ENCODE peak calls at places on chromosome 21, in nine cellular contexts. One of them, this sample, is unnamed.
A peak's percentile ranks its signal among the peaks of the same experiment; 100 is the strongest.

GRCh38 chr21:31604591-31605190 is 54.8 kb upstream of the SOD1 start:
- DNase-seq in amygdala: peak; percentile 29
- DNase-seq in uterus: peak; percentile 43
- DNase-seq in GM23248: peak; percentile 79
- DNase-seq in SHP77: peak; percentile 34
- DNase-seq in IMR-90: peak; percentile 54
- DNase-seq in AML-193: peak; percentile 27
- DNase-seq in cardiac fibroblast: peak; percentile 79
- DNase-seq in amniotic stem cell: peak; percentile 24
- DNase-seq in this sample: peak; percentile 85

GRCh38 chr21:45037986-45038385 is 36.4 kb upstream of the ADARB1 start:
- DNase-seq in amygdala: no peak
- DNase-seq in uterus: no peak
- DNase-seq in GM23248: no peak
- DNase-seq in SHP77: no peak
- DNase-seq in IMR-90: no peak
- DNase-seq in AML-193: no peak
- DNase-seq in cardiac fibroblast: no peak
- DNase-seq in amniotic stem cell: no peak
- DNase-seq in this sample: no peak

GRCh38 chr21:33403786-33404571 is 766 bp downstream of the IFNGR2 start:
- DNase-seq in amygdala: peak; percentile 50
- DNase-seq in uterus: peak; percentile 63
- DNase-seq in GM23248: peak; percentile 86
- DNase-seq in SHP77: peak; percentile 60
- DNase-seq in IMR-90: peak; percentile 49
- DNase-seq in AML-193: peak; percentile 18
- DNase-seq in cardiac fibroblast: peak; percentile 62
- DNase-seq in amniotic stem cell: no peak
- DNase-seq in this sample: peak; percentile 85

GRCh38 chr21:38171723-38172344 is 85.0 kb upstream of the KCNJ15 start:
- DNase-seq in amygdala: no peak
- DNase-seq in uterus: no peak
- DNase-seq in GM23248: peak; percentile 53
- DNase-seq in SHP77: no peak
- DNase-seq in IMR-90: peak; percentile 45
- DNase-seq in AML-193: no peak
- DNase-seq in cardiac fibroblast: peak; percentile 57
- DNase-seq in amniotic stem cell: no peak
- DNase-seq in this sample: peak; percentile 23

GRCh38 chr21:44013380-44014088 is 1.4 kb downstream of the TRAPPC10 start:
- DNase-seq in amygdala: no peak
- DNase-seq in uterus: no peak
- DNase-seq in GM23248: peak; percentile 58
- DNase-seq in SHP77: peak; percentile 5
- DNase-seq in IMR-90: peak; percentile 4
- DNase-seq in AML-193: peak; percentile 75
- DNase-seq in cardiac fibroblast: peak; percentile 11
- DNase-seq in amniotic stem cell: no peak
- DNase-seq in this sample: peak; percentile 57

GRCh38 chr21:44625756-44626155 is 1.1 kb upstream of the KRTAP10-9 start:
- DNase-seq in amygdala: no peak
- DNase-seq in uterus: no peak
- DNase-seq in GM23248: no peak
- DNase-seq in SHP77: no peak
- DNase-seq in IMR-90: no peak
- DNase-seq in AML-193: no peak
- DNase-seq in cardiac fibroblast: no peak
- DNase-seq in amniotic stem cell: no peak
- DNase-seq in this sample: no peak

GRCh38 chr21:45974073-45975016 is 7.2 kb upstream of the COL6A1 start:
- DNase-seq in amygdala: no peak
- DNase-seq in uterus: peak; percentile 71
- DNase-seq in GM23248: peak; percentile 84
- DNase-seq in SHP77: peak; percentile 31
- DNase-seq in IMR-90: peak; percentile 82
- DNase-seq in AML-193: no peak
- DNase-seq in cardiac fibroblast: peak; percentile 71
- DNase-seq in amniotic stem cell: no peak
- DNase-seq in this sample: peak; percentile 79

GRCh38 chr21:19034041-19034440 is 630.5 kb upstream of the TMPRSS15 start:
- DNase-seq in amygdala: no peak
- DNase-seq in uterus: no peak
- DNase-seq in GM23248: no peak
- DNase-seq in SHP77: no peak
- DNase-seq in IMR-90: no peak
- DNase-seq in AML-193: no peak
- DNase-seq in cardiac fibroblast: no peak
- DNase-seq in amniotic stem cell: no peak
- DNase-seq in this sample: no peak

GRCh38 chr21:41373253-41373652 is 11.4 kb downstream of the MX2 start:
- DNase-seq in amygdala: no peak
- DNase-seq in uterus: no peak
- DNase-seq in GM23248: no peak
- DNase-seq in SHP77: no peak
- DNase-seq in IMR-90: no peak
- DNase-seq in AML-193: no peak
- DNase-seq in cardiac fibroblast: no peak
- DNase-seq in amniotic stem cell: no peak
- DNase-seq in this sample: no peak

GRCh38 chr21:44052071-44052829 is 40.1 kb downstream of the TRAPPC10 start:
- DNase-seq in amygdala: no peak
- DNase-seq in uterus: no peak
- DNase-seq in GM23248: no peak
- DNase-seq in SHP77: no peak
- DNase-seq in IMR-90: peak; percentile 22
- DNase-seq in AML-193: no peak
- DNase-seq in cardiac fibroblast: no peak
- DNase-seq in amniotic stem cell: no peak
- DNase-seq in this sample: no peak

GRCh38 chr21:31557956-31558838 is 101.3 kb upstream of the SOD1 start:
- DNase-seq in amygdala: peak; percentile 61
- DNase-seq in uterus: peak; percentile 22
- DNase-seq in GM23248: peak; percentile 9
- DNase-seq in SHP77: no peak
- DNase-seq in IMR-90: no peak
- DNase-seq in AML-193: peak; percentile 3
- DNase-seq in cardiac fibroblast: peak; percentile 12
- DNase-seq in amniotic stem cell: no peak
- DNase-seq in this sample: peak; percentile 10

GRCh38 chr21:44279621-44280260 is 5.9 kb upstream of the AIRE start:
- DNase-seq in amygdala: no peak
- DNase-seq in uterus: no peak
- DNase-seq in GM23248: no peak
- DNase-seq in SHP77: peak; percentile 48
- DNase-seq in IMR-90: no peak
- DNase-seq in AML-193: no peak
- DNase-seq in cardiac fibroblast: no peak
- DNase-seq in amniotic stem cell: no peak
- DNase-seq in this sample: no peak

GRCh38 chr21:26683996-26684395 is 110.9 kb upstream of the CYYR1 start:
- DNase-seq in amygdala: no peak
- DNase-seq in uterus: no peak
- DNase-seq in GM23248: no peak
- DNase-seq in SHP77: no peak
- DNase-seq in IMR-90: no peak
- DNase-seq in AML-193: no peak
- DNase-seq in cardiac fibroblast: no peak
- DNase-seq in amniotic stem cell: no peak
- DNase-seq in this sample: no peak

GRCh38 chr21:35511298-35512162 is 462.4 kb upstream of the RUNX1 start:
- DNase-seq in amygdala: no peak
- DNase-seq in uterus: no peak
- DNase-seq in GM23248: peak; percentile 71
- DNase-seq in SHP77: no peak
- DNase-seq in IMR-90: peak; percentile 25
- DNase-seq in AML-193: no peak
- DNase-seq in cardiac fibroblast: peak; percentile 35
- DNase-seq in amniotic stem cell: no peak
- DNase-seq in this sample: peak; percentile 63

GRCh38 chr21:28928578-28929124 is 64.0 kb downstream of the LTN1 start:
- DNase-seq in amygdala: no peak
- DNase-seq in uterus: no peak
- DNase-seq in GM23248: no peak
- DNase-seq in SHP77: no peak
- DNase-seq in IMR-90: no peak
- DNase-seq in AML-193: no peak
- DNase-seq in cardiac fibroblast: peak; percentile 11
- DNase-seq in amniotic stem cell: no peak
- DNase-seq in this sample: no peak

GRCh38 chr21:46661211-46661625 is 25.7 kb downstream of the PRMT2 start:
- DNase-seq in amygdala: peak; percentile 31
- DNase-seq in uterus: peak; percentile 65
- DNase-seq in GM23248: peak; percentile 97
- DNase-seq in SHP77: peak; percentile 31
- DNase-seq in IMR-90: peak; percentile 82
- DNase-seq in AML-193: no peak
- DNase-seq in cardiac fibroblast: peak; percentile 89
- DNase-seq in amniotic stem cell: no peak
- DNase-seq in this sample: peak; percentile 82

GRCh38 chr21:45366931-45367401 is 38.0 kb upstream of the COL18A1 start:
- DNase-seq in amygdala: no peak
- DNase-seq in uterus: peak; percentile 91
- DNase-seq in GM23248: peak; percentile 86
- DNase-seq in SHP77: no peak
- DNase-seq in IMR-90: peak; percentile 98
- DNase-seq in AML-193: no peak
- DNase-seq in cardiac fibroblast: peak; percentile 99
- DNase-seq in amniotic stem cell: no peak
- DNase-seq in this sample: peak; percentile 67

GRCh38 chr21:35294231-35294898 is 245.3 kb upstream of the RUNX1 start:
- DNase-seq in amygdala: no peak
- DNase-seq in uterus: no peak
- DNase-seq in GM23248: peak; percentile 1
- DNase-seq in SHP77: no peak
- DNase-seq in IMR-90: no peak
- DNase-seq in AML-193: no peak
- DNase-seq in cardiac fibroblast: peak; percentile 21
- DNase-seq in amniotic stem cell: no peak
- DNase-seq in this sample: no peak

GRCh38 chr21:33546076-33546475 is 3.2 kb downstream of the SON start:
- DNase-seq in amygdala: no peak
- DNase-seq in uterus: no peak
- DNase-seq in GM23248: peak; percentile 43
- DNase-seq in SHP77: no peak
- DNase-seq in IMR-90: no peak
- DNase-seq in AML-193: peak; percentile 40
- DNase-seq in cardiac fibroblast: no peak
- DNase-seq in amniotic stem cell: no peak
- DNase-seq in this sample: no peak

GRCh38 chr21:26115346-26115745 is 55.2 kb downstream of the APP start:
- DNase-seq in amygdala: no peak
- DNase-seq in uterus: no peak
- DNase-seq in GM23248: no peak
- DNase-seq in SHP77: peak; percentile 34
- DNase-seq in IMR-90: no peak
- DNase-seq in AML-193: no peak
- DNase-seq in cardiac fibroblast: peak; percentile 43
- DNase-seq in amniotic stem cell: no peak
- DNase-seq in this sample: no peak